ENCODE peak calls at places on chromosome 1, in five cellular contexts. One of them, this sample, is unnamed.

GRCh38 chr1:94936861-94937620 is 10.1 kb upstream of the CNN3 start:
- DNase-seq in dorsolateral prefrontal cortex: no peak
- DNase-seq in mucosa of descending colon: no peak
- DNase-seq in GM12865: no peak
- DNase-seq in fibroblast of lung: peak
- DNase-seq in this sample: no peak

GRCh38 chr1:35253941-35254340 is 14.6 kb upstream of the ZMYM4 start:
- DNase-seq in GM12865: no peak
- DNase-seq in fibroblast of lung: no peak
- DNase-seq in mucosa of descending colon: no peak
- DNase-seq in dorsolateral prefrontal cortex: no peak
- DNase-seq in this sample: no peak

GRCh38 chr1:241161188-241161689 is 195.8 kb downstream of the RGS7 start:
- DNase-seq in GM12865: no peak
- DNase-seq in fibroblast of lung: no peak
- DNase-seq in dorsolateral prefrontal cortex: no peak
- DNase-seq in mucosa of descending colon: no peak
- DNase-seq in this sample: no peak

GRCh38 chr1:179817789-179818188 is 59.8 kb downstream of the TOR1AIP2 start:
- DNase-seq in fibroblast of lung: peak
- DNase-seq in dorsolateral prefrontal cortex: no peak
- DNase-seq in mucosa of descending colon: peak
- DNase-seq in GM12865: no peak
- DNase-seq in this sample: no peak

GRCh38 chr1:224177356-224177999 is 5.6 kb upstream of the DEGS1 start:
- DNase-seq in mucosa of descending colon: no peak
- DNase-seq in fibroblast of lung: no peak
- DNase-seq in GM12865: no peak
- DNase-seq in dorsolateral prefrontal cortex: no peak
- DNase-seq in this sample: no peak

GRCh38 chr1:213686983-213687382 is 300.8 kb upstream of the PROX1 start:
- DNase-seq in mucosa of descending colon: no peak
- DNase-seq in fibroblast of lung: no peak
- DNase-seq in GM12865: no peak
- DNase-seq in dorsolateral prefrontal cortex: no peak
- DNase-seq in this sample: no peak

GRCh38 chr1:245550702-245551008 is 395.9 kb downstream of the KIF26B start:
- DNase-seq in dorsolateral prefrontal cortex: no peak
- DNase-seq in fibroblast of lung: no peak
- DNase-seq in GM12865: no peak
- DNase-seq in mucosa of descending colon: no peak
- DNase-seq in this sample: no peak

GRCh38 chr1:44318097-44319088 is 36.7 kb downstream of the ERI3 start:
- DNase-seq in dorsolateral prefrontal cortex: no peak
- DNase-seq in GM12865: peak
- DNase-seq in fibroblast of lung: peak
- DNase-seq in mucosa of descending colon: no peak
- DNase-seq in this sample: peak

GRCh38 chr1:244050835-244051444 is at the start of gene ZBTB18:
- DNase-seq in GM12865: no peak
- DNase-seq in dorsolateral prefrontal cortex: no peak
- DNase-seq in mucosa of descending colon: no peak
- DNase-seq in fibroblast of lung: peak
- DNase-seq in this sample: peak

GRCh38 chr1:63190171-63190570 is 132.2 kb upstream of the FOXD3 start:
- DNase-seq in dorsolateral prefrontal cortex: no peak
- DNase-seq in mucosa of descending colon: no peak
- DNase-seq in fibroblast of lung: no peak
- DNase-seq in GM12865: no peak
- DNase-seq in this sample: no peak

GRCh38 chr1:5830771-5831599 is 161.2 kb downstream of the NPHP4 start:
- DNase-seq in dorsolateral prefrontal cortex: no peak
- DNase-seq in GM12865: no peak
- DNase-seq in fibroblast of lung: no peak
- DNase-seq in mucosa of descending colon: no peak
- DNase-seq in this sample: no peak

GRCh38 chr1:227766015-227766634 is 30.9 kb downstream of the SNAP47 start:
- DNase-seq in mucosa of descending colon: peak
- DNase-seq in fibroblast of lung: peak
- DNase-seq in dorsolateral prefrontal cortex: no peak
- DNase-seq in GM12865: no peak
- DNase-seq in this sample: peak

GRCh38 chr1:8813016-8813763 is 4.2 kb downstream of the RERE start:
- DNase-seq in fibroblast of lung: peak
- DNase-seq in GM12865: no peak
- DNase-seq in mucosa of descending colon: no peak
- DNase-seq in dorsolateral prefrontal cortex: no peak
- DNase-seq in this sample: peak

GRCh38 chr1:14602131-14602530 is 3.6 kb downstream of the KAZN start:
- DNase-seq in GM12865: no peak
- DNase-seq in dorsolateral prefrontal cortex: no peak
- DNase-seq in mucosa of descending colon: peak
- DNase-seq in fibroblast of lung: peak
- DNase-seq in this sample: peak

GRCh38 chr1:179083533-179083932 is 1.7 kb downstream of the TOR3A start:
- DNase-seq in GM12865: peak
- DNase-seq in dorsolateral prefrontal cortex: no peak
- DNase-seq in fibroblast of lung: no peak
- DNase-seq in mucosa of descending colon: no peak
- DNase-seq in this sample: no peak

GRCh38 chr1:41662656-41663437 is 178.4 kb upstream of the EDN2 start:
- DNase-seq in fibroblast of lung: peak
- DNase-seq in GM12865: peak
- DNase-seq in dorsolateral prefrontal cortex: no peak
- DNase-seq in mucosa of descending colon: peak
- DNase-seq in this sample: peak

GRCh38 chr1:36857761-36858160 is 176.6 kb downstream of the GRIK3 start:
- DNase-seq in GM12865: no peak
- DNase-seq in dorsolateral prefrontal cortex: no peak
- DNase-seq in fibroblast of lung: no peak
- DNase-seq in mucosa of descending colon: no peak
- DNase-seq in this sample: no peak

GRCh38 chr1:219940707-219941106 is 12.3 kb upstream of the SLC30A10 start:
- DNase-seq in fibroblast of lung: peak
- DNase-seq in GM12865: no peak
- DNase-seq in mucosa of descending colon: no peak
- DNase-seq in dorsolateral prefrontal cortex: no peak
- DNase-seq in this sample: peak

GRCh38 chr1:113677250-113678158 is 81.8 kb downstream of the PHTF1 start:
- DNase-seq in dorsolateral prefrontal cortex: no peak
- DNase-seq in mucosa of descending colon: no peak
- DNase-seq in fibroblast of lung: peak
- DNase-seq in GM12865: peak
- DNase-seq in this sample: peak

GRCh38 chr1:236282159-236282716 is 480 bp upstream of the ERO1B start:
- DNase-seq in dorsolateral prefrontal cortex: no peak
- DNase-seq in fibroblast of lung: no peak
- DNase-seq in GM12865: peak
- DNase-seq in mucosa of descending colon: no peak
- DNase-seq in this sample: no peak

GRCh38 chr1:159532922-159533321 is 2.9 kb downstream of the OR10J5 start:
- DNase-seq in GM12865: no peak
- DNase-seq in mucosa of descending colon: no peak
- DNase-seq in dorsolateral prefrontal cortex: no peak
- DNase-seq in fibroblast of lung: no peak
- DNase-seq in this sample: no peak

GRCh38 chr1:157784801-157785200 is 7.9 kb upstream of the FCRL2 start:
- DNase-seq in fibroblast of lung: no peak
- DNase-seq in GM12865: no peak
- DNase-seq in mucosa of descending colon: no peak
- DNase-seq in dorsolateral prefrontal cortex: no peak
- DNase-seq in this sample: no peak

GRCh38 chr1:157776971-157777386 is at the start of gene FCRL2:
- DNase-seq in mucosa of descending colon: no peak
- DNase-seq in fibroblast of lung: no peak
- DNase-seq in GM12865: peak
- DNase-seq in dorsolateral prefrontal cortex: no peak
- DNase-seq in this sample: no peak

GRCh38 chr1:157785241-157785640 is 8.3 kb upstream of the FCRL2 start:
- DNase-seq in fibroblast of lung: no peak
- DNase-seq in dorsolateral prefrontal cortex: no peak
- DNase-seq in GM12865: no peak
- DNase-seq in mucosa of descending colon: no peak
- DNase-seq in this sample: no peak

GRCh38 chr1:157781048-157781447 is 4.1 kb upstream of the FCRL2 start:
- DNase-seq in GM12865: peak
- DNase-seq in dorsolateral prefrontal cortex: no peak
- DNase-seq in fibroblast of lung: no peak
- DNase-seq in mucosa of descending colon: no peak
- DNase-seq in this sample: no peak

DNA sequence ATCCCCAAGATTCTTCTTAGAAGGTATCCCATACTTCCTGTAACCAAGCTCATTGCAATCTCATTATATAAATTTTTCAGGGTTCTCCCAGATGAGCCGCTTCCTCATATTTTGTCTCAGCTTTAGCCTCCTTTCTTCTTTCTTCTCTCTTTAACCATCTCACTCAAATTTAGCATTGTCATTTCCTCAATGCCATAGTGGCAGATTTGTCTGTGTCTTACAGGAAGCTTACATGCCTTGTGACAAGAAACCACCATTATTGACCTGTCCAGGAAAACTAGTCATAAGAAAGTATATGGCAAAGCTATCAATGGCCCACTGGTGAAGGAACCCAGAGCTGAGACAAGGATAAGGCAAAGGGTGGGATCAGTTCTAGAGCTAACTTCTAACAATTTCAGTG is 6.0 kb upstream of the FCRL2 start:
- DNase-seq in fibroblast of lung: no peak
- DNase-seq in dorsolateral prefrontal cortex: no peak
- DNase-seq in GM12865: no peak
- DNase-seq in mucosa of descending colon: no peak
- DNase-seq in this sample: no peak
- H3K4me3 ChIP-seq in fibroblast of lung: no peak
- H3K4me3 ChIP-seq in dorsolateral prefrontal cortex: no peak
- H3K4me3 ChIP-seq in GM12865: no peak
- H3K4me3 ChIP-seq in mucosa of descending colon: no peak
- H3K4me3 ChIP-seq in this sample: no peak

DNA sequence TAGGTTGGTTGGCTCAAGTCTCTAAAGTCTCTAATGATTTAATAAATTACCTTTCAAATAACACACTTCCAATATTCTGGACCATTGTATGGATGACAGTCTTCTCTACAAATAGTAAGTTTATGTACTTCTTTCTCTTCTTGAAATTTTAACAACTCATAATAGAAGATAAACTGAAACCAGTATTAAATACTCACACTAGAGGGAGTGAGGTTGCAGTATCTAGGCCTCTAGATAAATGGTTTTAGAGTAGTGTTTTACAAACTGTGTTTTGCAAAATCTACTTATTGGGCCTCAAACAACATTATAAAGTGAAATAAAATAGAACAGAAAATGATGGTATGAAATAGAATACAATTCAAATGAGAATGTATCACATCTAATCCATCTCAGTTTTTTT is 479.9 kb upstream of the BRINP3 start:
- DNase-seq in fibroblast of lung: no peak
- DNase-seq in dorsolateral prefrontal cortex: no peak
- DNase-seq in mucosa of descending colon: no peak
- DNase-seq in GM12865: no peak
- DNase-seq in this sample: peak
- TF ChIP-seq CTCF in fibroblast of lung: peak
- TF ChIP-seq CTCF in dorsolateral prefrontal cortex: no peak
- TF ChIP-seq CTCF in mucosa of descending colon: no peak
- TF ChIP-seq CTCF in GM12865: no peak
- TF ChIP-seq CTCF in this sample: peak

GRCh38 chr1:1032428-1032827 is 12.5 kb downstream of the AGRN start:
- DNase-seq in mucosa of descending colon: peak
- DNase-seq in dorsolateral prefrontal cortex: no peak
- DNase-seq in fibroblast of lung: no peak
- DNase-seq in GM12865: peak
- DNase-seq in this sample: no peak
- H3K4me3 ChIP-seq in mucosa of descending colon: no peak
- H3K4me3 ChIP-seq in dorsolateral prefrontal cortex: peak
- H3K4me3 ChIP-seq in fibroblast of lung: no peak
- H3K4me3 ChIP-seq in GM12865: peak
- H3K4me3 ChIP-seq in this sample: no peak

DNA sequence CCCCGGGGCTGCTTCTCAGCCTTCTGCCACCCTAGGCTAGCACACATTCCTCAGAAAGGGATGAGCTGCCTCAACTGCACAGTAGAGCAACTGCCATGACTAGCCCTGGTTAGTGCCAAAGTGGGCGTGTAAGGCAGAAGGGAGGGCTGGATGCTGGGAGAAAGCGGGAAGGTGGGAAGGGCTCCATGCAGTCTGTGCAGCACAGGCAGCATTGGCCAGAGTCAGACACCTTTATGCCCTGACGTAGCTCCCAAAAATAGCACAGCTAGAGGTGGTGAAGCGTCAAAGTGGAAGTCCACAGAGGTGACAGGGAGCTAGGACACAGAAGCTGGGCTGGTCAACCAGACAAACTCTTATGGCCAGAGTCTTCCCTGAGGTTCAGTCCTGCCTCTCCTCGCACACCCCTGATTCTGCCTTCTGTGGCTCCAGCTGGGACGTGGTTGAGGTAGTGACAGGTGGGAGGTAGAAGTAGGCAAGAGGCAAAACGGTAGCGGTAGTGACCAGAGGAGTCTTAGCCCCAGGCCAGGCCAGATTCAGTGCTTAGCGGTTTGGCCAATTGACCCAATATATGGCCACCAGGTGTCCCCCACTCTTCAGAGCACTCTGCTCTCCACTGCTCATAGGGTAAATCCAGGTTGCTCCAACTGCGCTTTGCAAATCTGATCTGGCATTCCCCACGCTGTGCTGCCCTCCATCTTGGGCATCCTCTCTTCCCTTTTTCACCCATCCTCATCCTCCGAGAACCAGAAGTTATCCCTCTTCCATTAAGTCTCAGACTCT is 45.6 kb downstream of the DDX20 start:
- DNase-seq in GM12865: no peak
- DNase-seq in mucosa of descending colon: no peak
- DNase-seq in dorsolateral prefrontal cortex: no peak
- DNase-seq in fibroblast of lung: no peak
- DNase-seq in this sample: no peak
- TF ChIP-seq CTCF in GM12865: no peak
- TF ChIP-seq CTCF in mucosa of descending colon: no peak
- TF ChIP-seq CTCF in dorsolateral prefrontal cortex: no peak
- TF ChIP-seq CTCF in fibroblast of lung: no peak
- TF ChIP-seq CTCF in this sample: no peak

DNA sequence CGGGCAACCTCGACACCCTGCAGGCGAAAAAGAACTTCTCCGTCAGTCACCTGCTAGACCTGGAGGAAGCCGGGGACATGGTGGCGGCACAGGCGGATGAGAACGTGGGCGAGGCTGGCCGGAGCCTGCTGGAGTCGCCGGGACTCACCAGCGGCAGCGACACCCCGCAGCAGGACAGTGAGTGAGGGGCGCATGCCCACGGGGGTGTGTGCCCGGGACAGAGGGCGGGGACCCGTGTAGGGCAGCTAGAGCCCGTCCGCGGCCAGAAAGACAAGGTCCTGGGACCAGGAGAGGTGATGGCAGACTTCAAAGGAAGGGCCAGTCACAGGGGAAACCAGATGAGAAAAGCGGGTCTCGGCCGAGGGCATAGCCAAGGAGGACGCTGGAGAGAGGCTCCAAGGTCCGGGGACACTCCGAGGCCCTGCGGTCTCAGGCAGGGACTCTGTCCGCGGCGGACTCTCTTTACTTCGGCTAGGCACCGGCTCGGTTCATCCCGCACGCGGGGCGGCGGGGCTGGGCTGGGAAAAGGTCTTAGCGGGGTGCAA is 424 bp downstream of the PRRX1 start:
- DNase-seq in GM12865: peak
- DNase-seq in dorsolateral prefrontal cortex: no peak
- DNase-seq in mucosa of descending colon: peak
- DNase-seq in fibroblast of lung: no peak
- DNase-seq in this sample: peak
- H3K4me3 ChIP-seq in GM12865: peak
- H3K4me3 ChIP-seq in dorsolateral prefrontal cortex: peak
- H3K4me3 ChIP-seq in mucosa of descending colon: no peak
- H3K4me3 ChIP-seq in fibroblast of lung: peak
- H3K4me3 ChIP-seq in this sample: peak

This sample was measured in astrocyte of the spinal cord.